ENCODE peak calls at places on chromosomes 3 and 15, in nine cellular contexts. W is uterus; X is T-cell; A is activated CD4-positive, alpha-beta T cell treated with anti-CD3 and anti-CD28 coated beads, Interleukin-2, amount 50 U/mL, for 1 hour; V is effector CD4-positive, alpha-beta T cell; F is KBM-7; P is stimulated activated CD4-positive, alpha-beta T cell treated with anti-CD3 and anti-CD28 coated beads, Interleukin-1b, Interleukin-23, amount 100 ng/mL, for 4 hours; U is endothelial cell of umbilical vein; M is astrocyte of the spinal cord. I is an unnamed sample.

GRCh38 chr15:31297221-31297879 is 29.3 kb upstream of the KLF13 start:
- DNase-seq in W (no peak), X (no peak), A (no peak), V (no peak), F (no peak), P (no peak), U (no peak), M (no peak), I (no peak)

GRCh38 chr3:99929409-99930139 is 111.9 kb downstream of the CMSS1 start:
- DNase-seq in W (peak; percentile 75), X (no peak), A (no peak), V (no peak), F (no peak), P (no peak), U (no peak), M (peak; percentile 80), I (no peak)

GRCh38 chr15:32898991-32899613 is 181.3 kb downstream of the GREM1 start:
- DNase-seq in W (no peak), X (no peak), A (no peak), V (no peak), F (no peak), P (no peak), U (no peak), M (no peak), I (no peak)

GRCh38 chr3:175392653-175393052 is 533.5 kb downstream of the NAALADL2 start:
- DNase-seq in W (no peak), X (no peak), A (no peak), V (no peak), F (no peak), P (no peak), U (no peak), M (peak; percentile 64), I (no peak)

GRCh38 chr3:107897471-107898180 is 193.2 kb downstream of the CD47 start:
- DNase-seq in W (no peak), X (no peak), A (no peak), V (no peak), F (peak; percentile 35), P (no peak), U (no peak), M (peak; percentile 36), I (no peak)

GRCh38 chr15:43376017-43376705 is 5.3 kb downstream of the TUBGCP4 start:
- DNase-seq in W (no peak), X (no peak), A (peak; percentile 16), V (peak; percentile 10), F (peak; percentile 39), P (no peak), U (peak; percentile 21), M (peak; percentile 31), I (peak; percentile 27)

GRCh38 chr3:113222412-113223086 is 11.2 kb downstream of the BOC start:
- DNase-seq in W (no peak), X (no peak), A (no peak), V (no peak), F (peak; percentile 73), P (no peak), U (no peak), M (no peak), I (no peak)

GRCh38 chr3:65436580-65436979 is 602.1 kb downstream of the MAGI1 start:
- DNase-seq in W (no peak), X (no peak), A (no peak), V (no peak), F (peak; percentile 34), P (no peak), U (peak; percentile 26), M (peak; percentile 6), I (no peak)

GRCh38 chr3:133869601-133870000 is 26.1 kb downstream of the RAB6B start:
- DNase-seq in W (no peak), X (no peak), A (no peak), V (no peak), F (no peak), P (no peak), U (no peak), M (no peak), I (no peak)

GRCh38 chr3:98602078-98602678 is 8.8 kb upstream of the CPOX start:
- DNase-seq in W (peak; percentile 27), X (no peak), A (no peak), V (no peak), F (peak; percentile 64), P (no peak), U (peak; percentile 76), M (peak; percentile 76), I (no peak)

GRCh38 chr3:155391104-155391503 is 97.6 kb upstream of the STRIT1 start:
- DNase-seq in W (no peak), X (no peak), A (no peak), V (no peak), F (no peak), P (no peak), U (no peak), M (peak; percentile 43), I (no peak)

I was measured in naive thymus-derived CD8-positive, alpha-beta T cell.